ENCODE peak calls at places on chromosomes 3 and 15, in six cellular contexts. I, Y, J, Z, X and L are unnamed samples.

GRCh38 chr3:13147344-13147743 is 74.1 kb upstream of the IQSEC1 start:
- DNase-seq in I (no peak), Y (no peak), J (no peak), Z (no peak), X (no peak), L (no peak)

GRCh38 chr3:196603683-196604082 is 35.2 kb downstream of the FBXO45 start:
- DNase-seq in I (no peak), Y (no peak), J (no peak), Z (no peak), X (no peak), L (no peak)

GRCh38 chr3:176739169-176739568 is 458.1 kb downstream of the TBL1XR1 start:
- DNase-seq in I (no peak), Y (no peak), J (no peak), Z (no peak), X (no peak), L (no peak)

GRCh38 chr3:82353281-82354171 is 592.1 kb upstream of the GBE1 start:
- DNase-seq in I (no peak), Y (no peak), J (no peak), Z (no peak), X (no peak), L (no peak)

GRCh38 chr15:67883228-67883773 is 43.5 kb upstream of the RNU6-1 start:
- DNase-seq in I (no peak), Y (no peak), J (no peak), Z (no peak), X (no peak), L (no peak)

GRCh38 chr15:51846463-51847230 is 17.2 kb downstream of the TMOD3 start:
- DNase-seq in I (no peak), Y (no peak), J (no peak), Z (peak; percentile 89), X (no peak), L (no peak)

GRCh38 chr3:62559831-62560445 is 186.6 kb upstream of the FEZF2 start:
- DNase-seq in I (no peak), Y (no peak), J (no peak), Z (peak; percentile 49), X (no peak), L (no peak)

GRCh38 chr15:77519540-77519939 is 98.9 kb downstream of the HMG20A start:
- DNase-seq in I (no peak), Y (no peak), J (no peak), Z (no peak), X (peak; percentile 18), L (no peak)

GRCh38 chr3:141052570-141053069 is 1.5 kb downstream of the SPSB4 start:
- DNase-seq in I (no peak), Y (peak; percentile 44), J (no peak), Z (no peak), X (no peak), L (no peak)

GRCh38 chr3:126124148-126124868 is 40.4 kb upstream of the SLC41A3 start:
- DNase-seq in I (no peak), Y (peak; percentile 3), J (no peak), Z (no peak), X (peak; percentile 42), L (no peak)

GRCh38 chr3:117463276-117463675 is 753.7 kb downstream of the TUSC7 start:
- DNase-seq in I (no peak), Y (no peak), J (no peak), Z (no peak), X (no peak), L (no peak)

GRCh38 chr3:46661776-46662766 is 31.4 kb downstream of the ALS2CL start:
- DNase-seq in I (no peak), Y (peak; percentile 2), J (no peak), Z (no peak), X (peak; percentile 39), L (no peak)

GRCh38 chr3:146493761-146494160 is 24.4 kb upstream of the PLSCR2 start:
- DNase-seq in I (no peak), Y (no peak), J (no peak), Z (no peak), X (no peak), L (no peak)

GRCh38 chr3:119034256-119035013 is at the start of gene IGSF11:
- DNase-seq in I (peak; percentile 64), Y (peak; percentile 81), J (peak; percentile 79), Z (peak; percentile 49), X (peak; percentile 77), L (peak; percentile 58)

GRCh38 chr3:82376883-82377282 is 615.4 kb upstream of the GBE1 start:
- DNase-seq in I (no peak), Y (no peak), J (no peak), Z (no peak), X (no peak), L (no peak)

GRCh38 chr15:44668925-44669324 is 5.5 kb upstream of the SPG11 start:
- DNase-seq in I (no peak), Y (no peak), J (no peak), Z (no peak), X (no peak), L (no peak)

GRCh38 chr3:157443873-157444770 is 7.5 kb downstream of the PTX3 start:
- DNase-seq in I (no peak), Y (no peak), J (no peak), Z (peak; percentile 24), X (no peak), L (no peak)

GRCh38 chr3:52892625-52893311 is 4.6 kb downstream of the STIMATE start:
- DNase-seq in I (peak; percentile 33), Y (no peak), J (peak; percentile 23), Z (no peak), X (no peak), L (peak; percentile 18)

GRCh38 chr15:38894260-38894948 is 329.8 kb upstream of the RASGRP1 start:
- DNase-seq in I (no peak), Y (no peak), J (no peak), Z (peak; percentile 57), X (no peak), L (no peak)

GRCh38 chr3:129820587-129820986 is 72.9 kb downstream of the TMCC1 start:
- DNase-seq in I (no peak), Y (no peak), J (no peak), Z (no peak), X (no peak), L (no peak)

GRCh38 chr3:31197941-31198340 is 303.5 kb upstream of the GADL1 start:
- DNase-seq in I (no peak), Y (no peak), J (no peak), Z (peak; percentile 23), X (no peak), L (no peak)

GRCh38 chr3:63245842-63246241 is 32.3 kb upstream of the SYNPR start:
- DNase-seq in I (no peak), Y (no peak), J (no peak), Z (no peak), X (no peak), L (no peak)